ENCODE peak calls at places on chromosomes 16 and 17, in eight cellular contexts. O, N, G, T, B, W, X and F are unnamed samples. For H3K4me1, the result is how much of the 10 kb centered on the place peaks cover.

GRCh38 chr16:54934536-54935410 is 4.1 kb downstream of the IRX5 start:
- ATAC-seq in O (no peak), N (no peak), G (no peak), T (no peak), B (peak), W (no peak), X (no peak), F (no peak)

GRCh38 chr16:85491798-85492616 is 121.1 kb upstream of the GSE1 start:
- ATAC-seq in O (no peak), N (peak), G (peak), T (peak), B (peak), W (peak), X (peak), F (peak)

GRCh38 chr17:76039121-76039520 is 12.0 kb upstream of the EVPL start:
- ATAC-seq in O (no peak), N (no peak), G (no peak), T (no peak), B (no peak), W (no peak), X (no peak), F (peak)

GRCh38 chr16:83066011-83066410 is 439.2 kb downstream of the CDH13 start:
- ATAC-seq in O (no peak), N (no peak), G (no peak), T (no peak), B (no peak), W (no peak), X (no peak), F (no peak)

GRCh38 chr17:63783522-63783921 is 9.6 kb downstream of the DDX42 start:
- ATAC-seq in O (no peak), N (no peak), G (no peak), T (no peak), B (no peak), W (no peak), X (no peak), F (no peak)

GRCh38 chr17:77618173-77618572 is 340.3 kb upstream of the TNRC6C start:
- ATAC-seq in O (no peak), N (no peak), G (no peak), T (no peak), B (no peak), W (no peak), X (no peak), F (no peak)

GRCh38 chr16:85153046-85153445 is 40.8 kb upstream of the CIBAR2 start:
- ATAC-seq in O (no peak), N (no peak), G (no peak), T (no peak), B (no peak), W (no peak), X (no peak), F (no peak)

GRCh38 chr16:86195863-86196630 is 297.1 kb downstream of the IRF8 start:
- ATAC-seq in O (no peak), N (no peak), G (no peak), T (peak), B (no peak), W (no peak), X (no peak), F (peak)

GRCh38 chr16:81624718-81625543 is 154.2 kb upstream of the PLCG2 start:
- ATAC-seq in O (no peak), N (peak), G (no peak), T (peak), B (peak), W (no peak), X (no peak), F (no peak)

GRCh38 chr17:48814504-48814903 is 2.5 kb downstream of the TTLL6 start:
- ATAC-seq in O (peak), N (no peak), G (peak), T (peak), B (no peak), W (no peak), X (peak), F (no peak)

DNA sequence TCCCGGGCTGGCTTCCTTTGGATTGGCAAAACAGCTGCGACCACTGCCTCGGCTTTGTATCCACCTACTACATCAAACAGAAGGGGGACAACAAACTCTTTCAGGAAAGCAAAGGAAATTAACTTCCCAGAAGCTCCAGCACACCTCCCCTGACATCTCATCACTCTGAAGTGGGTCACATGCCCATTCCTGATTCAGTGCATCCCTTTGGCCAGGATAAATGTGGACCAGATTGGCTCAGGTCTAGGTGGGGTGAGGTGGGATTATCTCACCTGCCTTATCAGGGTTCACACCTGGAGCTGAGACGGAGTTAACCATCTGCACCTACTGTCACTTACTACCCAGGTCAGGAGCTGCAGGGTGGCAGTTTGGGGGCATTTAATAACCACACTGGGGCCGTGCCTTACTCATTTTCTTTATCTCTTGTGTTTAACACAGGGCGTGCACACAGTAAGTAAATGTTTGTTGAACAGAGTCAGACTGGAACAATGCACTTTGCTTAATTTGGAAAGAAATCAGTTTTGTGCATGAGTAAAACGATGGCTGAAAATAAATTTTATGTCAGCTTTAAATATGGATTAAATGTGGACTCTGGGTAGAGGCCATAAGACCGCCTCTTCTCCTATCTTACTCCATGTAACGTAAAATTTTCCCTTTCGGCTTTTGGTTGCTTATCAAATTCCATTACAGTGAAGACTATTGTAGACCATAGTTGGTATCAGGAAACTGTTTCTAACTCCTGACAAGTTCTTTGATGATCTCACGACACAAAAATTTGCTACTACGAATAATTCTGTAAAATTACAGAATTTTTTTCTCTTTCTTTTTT is 36.0 kb downstream of the IQCK start:
- ATAC-seq in O (no peak), N (peak), G (no peak), T (no peak), B (peak), W (peak), X (peak), F (no peak)
- H3K4me1 ChIP-seq in O (under half), N (under half), G (under half), T (under half), B (under half), W (under half), X (under half), F (under half)

DNA sequence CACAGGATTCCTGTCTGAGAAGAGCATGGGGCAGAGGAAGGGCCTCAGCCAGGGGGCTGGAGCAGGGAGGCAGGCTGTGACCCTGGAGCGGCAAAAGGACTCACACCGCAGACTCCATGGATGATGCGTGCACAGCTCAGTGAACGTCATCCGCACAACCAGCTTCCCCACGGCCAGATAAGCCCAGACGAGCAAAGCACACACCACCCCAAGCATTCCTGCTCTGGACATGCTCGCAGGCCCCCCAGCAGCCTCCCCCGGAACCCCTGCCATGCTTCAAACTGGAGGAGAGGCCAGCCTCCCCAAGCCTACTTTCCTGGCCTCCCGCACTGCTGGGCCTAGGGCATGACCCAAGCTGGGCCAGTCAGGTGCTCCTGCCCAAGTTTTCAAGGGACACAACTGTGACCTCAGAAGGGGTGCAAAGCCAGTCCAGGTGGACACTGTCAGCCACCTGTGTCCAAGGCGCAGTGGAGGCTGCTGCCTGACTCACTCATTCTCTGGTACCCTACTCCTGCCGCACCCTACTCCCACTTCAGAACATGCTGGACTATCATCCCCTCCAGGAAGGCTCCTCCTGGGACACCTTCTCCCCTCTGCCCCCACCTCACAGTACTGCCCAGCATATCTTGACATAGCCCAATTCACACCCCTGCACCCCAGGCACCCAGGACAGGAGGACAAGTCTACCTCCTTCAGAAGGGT is 4.8 kb downstream of the BCAR1 start:
- ATAC-seq in O (no peak), N (no peak), G (no peak), T (no peak), B (no peak), W (no peak), X (no peak), F (no peak)
- H3K27ac ChIP-seq in O (peak), N (peak), G (peak), T (peak), B (peak), W (peak), X (peak), F (peak)

DNA sequence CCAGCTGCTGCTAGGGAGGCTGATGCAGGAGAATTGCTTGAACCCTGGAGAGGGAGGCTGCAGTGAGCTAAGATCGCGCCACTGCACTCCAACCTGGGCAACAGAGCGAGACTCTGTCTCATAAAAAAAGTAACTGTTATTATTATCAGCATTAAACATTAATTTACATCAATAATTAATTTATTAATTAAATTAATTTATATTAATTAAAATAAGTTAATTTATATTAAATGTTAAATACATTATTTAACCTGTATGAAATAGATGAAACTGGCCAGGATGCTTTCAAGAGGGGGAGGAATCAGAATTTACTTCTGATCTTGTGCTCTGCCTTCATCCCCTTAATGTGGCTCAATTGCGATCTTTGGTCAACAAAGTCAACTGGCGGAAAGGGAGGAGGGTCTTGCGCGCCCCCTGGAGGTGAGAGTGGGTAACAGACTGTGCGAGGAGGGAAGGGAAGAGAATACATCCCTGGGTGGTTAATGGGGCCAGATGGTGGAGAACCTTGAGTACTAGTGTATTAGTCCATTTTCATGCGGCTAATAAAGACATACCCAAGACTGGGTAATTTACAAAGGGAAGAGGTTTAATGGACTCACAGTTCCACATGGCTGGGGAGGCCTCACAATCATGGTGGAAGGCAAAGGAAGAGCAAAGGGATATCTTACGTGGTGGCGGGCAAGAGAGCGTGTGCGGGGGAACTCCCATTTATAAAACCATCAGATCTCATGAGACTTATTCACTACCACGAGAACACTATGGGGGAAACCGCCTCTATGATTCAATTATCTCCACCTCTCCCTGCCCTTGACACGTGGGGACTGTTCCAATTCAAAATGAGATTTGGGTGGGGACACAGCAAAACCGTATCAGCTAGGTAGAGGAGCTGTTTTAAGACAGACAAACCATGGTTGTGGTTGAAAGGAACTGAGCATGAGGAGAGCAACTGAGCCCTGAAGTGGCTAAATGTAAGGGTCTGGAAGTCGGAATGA is 15.7 kb upstream of the CPPED1 start:
- ATAC-seq in O (peak), N (peak), G (peak), T (peak), B (peak), W (no peak), X (peak), F (no peak)
- H3K4me1 ChIP-seq in O (under half), N (under half), G (under half), T (under half), B (under half), W (under half), X (under half), F (under half)

GRCh38 chr17:73580311-73580710 is 63.9 kb downstream of the SDK2 start:
- ATAC-seq in O (no peak), N (no peak), G (no peak), T (no peak), B (no peak), W (no peak), X (no peak), F (no peak)
- H3K27ac ChIP-seq in O (no peak), N (no peak), G (no peak), T (no peak), B (no peak), W (no peak), X (no peak), F (no peak)

GRCh38 chr16:11255737-11256656 is at the start of gene SOCS1:
- ATAC-seq in O (peak), N (peak), G (peak), T (peak), B (peak), W (peak), X (peak), F (peak)

GRCh38 chr16:11253009-11253994 is 2.7 kb downstream of the SOCS1 start:
- ATAC-seq in O (no peak), N (no peak), G (no peak), T (no peak), B (no peak), W (no peak), X (no peak), F (no peak)

GRCh38 chr16:11254913-11255736 is 879 bp downstream of the SOCS1 start:
- ATAC-seq in O (peak), N (no peak), G (no peak), T (no peak), B (peak), W (no peak), X (no peak), F (no peak)

GRCh38 chr16:11252482-11252931 is 3.5 kb downstream of the SOCS1 start:
- ATAC-seq in O (no peak), N (no peak), G (no peak), T (no peak), B (no peak), W (no peak), X (no peak), F (no peak)

GRCh38 chr16:11253995-11254912 is 1.8 kb downstream of the SOCS1 start:
- ATAC-seq in O (no peak), N (no peak), G (no peak), T (no peak), B (no peak), W (no peak), X (no peak), F (no peak)
- H3K4me1 ChIP-seq in O (under half), N (under half), G (under half), T (under half), B (under half), W (under half), X (under half), F (under half)